ENCODE peak calls at places on chromosomes 5 and 9, in six cellular contexts. One of them, this sample, is unnamed.

GRCh38 chr9:16211952-16212351 is 658.5 kb downstream of the BNC2 start:
- DNase-seq in AML-193: no peak
- DNase-seq in NCI-H226: no peak
- DNase-seq in GM13977: no peak
- DNase-seq in lower leg skin: no peak
- DNase-seq in AG04450: no peak
- DNase-seq in this sample: no peak

GRCh38 chr5:180423598-180423997 is 70.5 kb upstream of the GFPT2 start:
- DNase-seq in AML-193: no peak
- DNase-seq in NCI-H226: no peak
- DNase-seq in GM13977: no peak
- DNase-seq in lower leg skin: no peak
- DNase-seq in AG04450: no peak
- DNase-seq in this sample: no peak

GRCh38 chr5:133713746-133714145 is 101.4 kb upstream of the FSTL4 start:
- DNase-seq in AML-193: no peak
- DNase-seq in NCI-H226: no peak
- DNase-seq in GM13977: no peak
- DNase-seq in lower leg skin: no peak
- DNase-seq in AG04450: no peak
- DNase-seq in this sample: no peak

GRCh38 chr5:111787006-111787405 is 30.0 kb upstream of the NREP start:
- DNase-seq in AML-193: no peak
- DNase-seq in NCI-H226: no peak
- DNase-seq in GM13977: no peak
- DNase-seq in lower leg skin: no peak
- DNase-seq in AG04450: no peak
- DNase-seq in this sample: no peak

GRCh38 chr9:95336281-95336680 is 18.8 kb upstream of the FANCC start:
- DNase-seq in AML-193: peak; percentile 46
- DNase-seq in NCI-H226: no peak
- DNase-seq in GM13977: no peak
- DNase-seq in lower leg skin: no peak
- DNase-seq in AG04450: no peak
- DNase-seq in this sample: no peak

GRCh38 chr9:14451949-14452348 is 138.0 kb upstream of the NFIB start:
- DNase-seq in AML-193: no peak
- DNase-seq in NCI-H226: no peak
- DNase-seq in GM13977: peak; percentile 29
- DNase-seq in lower leg skin: no peak
- DNase-seq in AG04450: no peak
- DNase-seq in this sample: no peak

GRCh38 chr5:113242481-113243348 is 192.1 kb downstream of the TSSK1B start:
- DNase-seq in AML-193: no peak
- DNase-seq in NCI-H226: no peak
- DNase-seq in GM13977: no peak
- DNase-seq in lower leg skin: no peak
- DNase-seq in AG04450: no peak
- DNase-seq in this sample: no peak

GRCh38 chr9:87643111-87643650 is 82.7 kb upstream of the CTSL start:
- DNase-seq in AML-193: no peak
- DNase-seq in NCI-H226: no peak
- DNase-seq in GM13977: no peak
- DNase-seq in lower leg skin: no peak
- DNase-seq in AG04450: no peak
- DNase-seq in this sample: no peak

GRCh38 chr9:129648092-129648763 is 6.3 kb upstream of the ASB6 start:
- DNase-seq in AML-193: no peak
- DNase-seq in NCI-H226: no peak
- DNase-seq in GM13977: no peak
- DNase-seq in lower leg skin: no peak
- DNase-seq in AG04450: no peak
- DNase-seq in this sample: no peak

GRCh38 chr9:107621436-107621835 is 131.9 kb upstream of the KLF4 start:
- DNase-seq in AML-193: no peak
- DNase-seq in NCI-H226: no peak
- DNase-seq in GM13977: no peak
- DNase-seq in lower leg skin: no peak
- DNase-seq in AG04450: no peak
- DNase-seq in this sample: no peak

GRCh38 chr9:127384016-127384730 is 12.8 kb upstream of the SLC2A8 start:
- DNase-seq in AML-193: no peak
- DNase-seq in NCI-H226: no peak
- DNase-seq in GM13977: no peak
- DNase-seq in lower leg skin: no peak
- DNase-seq in AG04450: no peak
- DNase-seq in this sample: no peak

GRCh38 chr5:168152660-168153059 is 138.8 kb upstream of the WWC1 start:
- DNase-seq in AML-193: no peak
- DNase-seq in NCI-H226: no peak
- DNase-seq in GM13977: no peak
- DNase-seq in lower leg skin: no peak
- DNase-seq in AG04450: no peak
- DNase-seq in this sample: peak; percentile 52

GRCh38 chr9:99019523-99020331 is 76.0 kb downstream of the COL15A1 start:
- DNase-seq in AML-193: no peak
- DNase-seq in NCI-H226: peak; percentile 84
- DNase-seq in GM13977: no peak
- DNase-seq in lower leg skin: no peak
- DNase-seq in AG04450: peak; percentile 94
- DNase-seq in this sample: peak; percentile 94

GRCh38 chr9:34405719-34406118 is 29.0 kb upstream of the MYORG start:
- DNase-seq in AML-193: no peak
- DNase-seq in NCI-H226: no peak
- DNase-seq in GM13977: no peak
- DNase-seq in lower leg skin: no peak
- DNase-seq in AG04450: peak; percentile 4
- DNase-seq in this sample: peak; percentile 29

GRCh38 chr9:90102292-90102901 is 497.6 kb downstream of the GADD45G start:
- DNase-seq in AML-193: peak; percentile 82
- DNase-seq in NCI-H226: peak; percentile 80
- DNase-seq in GM13977: peak; percentile 88
- DNase-seq in lower leg skin: peak; percentile 79
- DNase-seq in AG04450: peak; percentile 55
- DNase-seq in this sample: peak; percentile 47

GRCh38 chr9:134811673-134812668 is 68.6 kb upstream of the FCN2 start:
- DNase-seq in AML-193: no peak
- DNase-seq in NCI-H226: peak; percentile 6
- DNase-seq in GM13977: no peak
- DNase-seq in lower leg skin: peak; percentile 33
- DNase-seq in AG04450: peak; percentile 72
- DNase-seq in this sample: peak; percentile 94

GRCh38 chr9:110744753-110745522 is 76.3 kb downstream of the MUSK start:
- DNase-seq in AML-193: no peak
- DNase-seq in NCI-H226: peak; percentile 84
- DNase-seq in GM13977: no peak
- DNase-seq in lower leg skin: peak; percentile 72
- DNase-seq in AG04450: peak; percentile 92
- DNase-seq in this sample: peak; percentile 92

GRCh38 chr9:129108805-129109370 is 1.7 kb downstream of the CRAT start:
- DNase-seq in AML-193: no peak
- DNase-seq in NCI-H226: no peak
- DNase-seq in GM13977: no peak
- DNase-seq in lower leg skin: peak; percentile 37
- DNase-seq in AG04450: no peak
- DNase-seq in this sample: no peak

GRCh38 chr9:95971815-95972214 is 96.3 kb downstream of the ERCC6L2 start:
- DNase-seq in AML-193: no peak
- DNase-seq in NCI-H226: no peak
- DNase-seq in GM13977: no peak
- DNase-seq in lower leg skin: no peak
- DNase-seq in AG04450: no peak
- DNase-seq in this sample: no peak

GRCh38 chr5:122126177-122126701 is 3.1 kb upstream of the ZNF474 start:
- DNase-seq in AML-193: no peak
- DNase-seq in NCI-H226: peak; percentile 20
- DNase-seq in GM13977: no peak
- DNase-seq in lower leg skin: no peak
- DNase-seq in AG04450: peak; percentile 59
- DNase-seq in this sample: no peak

GRCh38 chr5:10337986-10338385 is 15.5 kb upstream of the MARCHF6 start:
- DNase-seq in AML-193: no peak
- DNase-seq in NCI-H226: no peak
- DNase-seq in GM13977: no peak
- DNase-seq in lower leg skin: no peak
- DNase-seq in AG04450: no peak
- DNase-seq in this sample: no peak

GRCh38 chr9:16207161-16207560 is 654.3 kb downstream of the CCDC171 start:
- DNase-seq in AML-193: no peak
- DNase-seq in NCI-H226: no peak
- DNase-seq in GM13977: peak; percentile 28
- DNase-seq in lower leg skin: no peak
- DNase-seq in AG04450: no peak
- DNase-seq in this sample: no peak

GRCh38 chr5:55570026-55570425 is 35.3 kb upstream of the PLPP1 start:
- DNase-seq in AML-193: no peak
- DNase-seq in NCI-H226: no peak
- DNase-seq in GM13977: no peak
- DNase-seq in lower leg skin: no peak
- DNase-seq in AG04450: no peak
- DNase-seq in this sample: peak; percentile 26

GRCh38 chr5:108266235-108266634 is 115.7 kb downstream of the FBXL17 start:
- DNase-seq in AML-193: no peak
- DNase-seq in NCI-H226: peak; percentile 84
- DNase-seq in GM13977: no peak
- DNase-seq in lower leg skin: no peak
- DNase-seq in AG04450: no peak
- DNase-seq in this sample: no peak

GRCh38 chr9:115594551-115594950 is 476.6 kb upstream of the TNC start:
- DNase-seq in AML-193: no peak
- DNase-seq in NCI-H226: no peak
- DNase-seq in GM13977: no peak
- DNase-seq in lower leg skin: no peak
- DNase-seq in AG04450: no peak
- DNase-seq in this sample: no peak

GRCh38 chr9:28539432-28539831 is 966.2 kb upstream of the C9orf72 start:
- DNase-seq in AML-193: no peak
- DNase-seq in NCI-H226: no peak
- DNase-seq in GM13977: no peak
- DNase-seq in lower leg skin: no peak
- DNase-seq in AG04450: no peak
- DNase-seq in this sample: no peak

GRCh38 chr9:122468735-122469134 is 9.0 kb downstream of the OR1J1 start:
- DNase-seq in AML-193: no peak
- DNase-seq in NCI-H226: no peak
- DNase-seq in GM13977: no peak
- DNase-seq in lower leg skin: no peak
- DNase-seq in AG04450: peak; percentile 38
- DNase-seq in this sample: peak; percentile 42

GRCh38 chr9:100170556-100170955 is 71.5 kb downstream of the INVS start:
- DNase-seq in AML-193: no peak
- DNase-seq in NCI-H226: no peak
- DNase-seq in GM13977: no peak
- DNase-seq in lower leg skin: no peak
- DNase-seq in AG04450: no peak
- DNase-seq in this sample: peak; percentile 5

GRCh38 chr5:90807483-90807882 is 248.9 kb downstream of the ADGRV1 start:
- DNase-seq in AML-193: no peak
- DNase-seq in NCI-H226: no peak
- DNase-seq in GM13977: no peak
- DNase-seq in lower leg skin: no peak
- DNase-seq in AG04450: no peak
- DNase-seq in this sample: no peak

GRCh38 chr5:150468206-150468605 is 18.7 kb upstream of the RPS14 start:
- DNase-seq in AML-193: no peak
- DNase-seq in NCI-H226: no peak
- DNase-seq in GM13977: no peak
- DNase-seq in lower leg skin: no peak
- DNase-seq in AG04450: no peak
- DNase-seq in this sample: no peak

GRCh38 chr5:2260211-2260985 is 377.7 kb upstream of the IRX4 start:
- DNase-seq in AML-193: no peak
- DNase-seq in NCI-H226: no peak
- DNase-seq in GM13977: no peak
- DNase-seq in lower leg skin: no peak
- DNase-seq in AG04450: no peak
- DNase-seq in this sample: no peak

GRCh38 chr9:102069969-102070368 is 331.5 kb upstream of the GRIN3A start:
- DNase-seq in AML-193: no peak
- DNase-seq in NCI-H226: no peak
- DNase-seq in GM13977: no peak
- DNase-seq in lower leg skin: no peak
- DNase-seq in AG04450: no peak
- DNase-seq in this sample: no peak

GRCh38 chr5:92215116-92215515 is 832.0 kb upstream of the ARRDC3 start:
- DNase-seq in AML-193: no peak
- DNase-seq in NCI-H226: no peak
- DNase-seq in GM13977: no peak
- DNase-seq in lower leg skin: no peak
- DNase-seq in AG04450: no peak
- DNase-seq in this sample: no peak

GRCh38 chr5:93158841-93159240 is 422.2 kb downstream of the NR2F1-AS1 start:
- DNase-seq in AML-193: no peak
- DNase-seq in NCI-H226: no peak
- DNase-seq in GM13977: no peak
- DNase-seq in lower leg skin: no peak
- DNase-seq in AG04450: no peak
- DNase-seq in this sample: no peak

GRCh38 chr9:113621309-113621791 is 157.8 kb downstream of the RGS3 start:
- DNase-seq in AML-193: no peak
- DNase-seq in NCI-H226: peak; percentile 82
- DNase-seq in GM13977: no peak
- DNase-seq in lower leg skin: peak; percentile 69
- DNase-seq in AG04450: peak; percentile 73
- DNase-seq in this sample: no peak

GRCh38 chr5:23411200-23411599 is 96.2 kb upstream of the PRDM9 start:
- DNase-seq in AML-193: no peak
- DNase-seq in NCI-H226: no peak
- DNase-seq in GM13977: no peak
- DNase-seq in lower leg skin: no peak
- DNase-seq in AG04450: no peak
- DNase-seq in this sample: no peak

GRCh38 chr5:116719087-116719486 is 144.5 kb upstream of the SEMA6A start:
- DNase-seq in AML-193: no peak
- DNase-seq in NCI-H226: no peak
- DNase-seq in GM13977: no peak
- DNase-seq in lower leg skin: no peak
- DNase-seq in AG04450: no peak
- DNase-seq in this sample: no peak

This sample was measured in AG04449.